ENCODE peak calls at places on chromosomes 6 and 20, in six cellular contexts. Q, U, D, S, G and K are unnamed samples.

GRCh38 chr20:58892126-58892931 is 39.8 kb downstream of the GNAS start:
- DNase-seq in S (peak; percentile 83), Q (peak; percentile 88), U (peak; percentile 73), G (peak; percentile 82), D (peak; percentile 80), K (peak; percentile 72)

GRCh38 chr6:134173007-134173690 is 120.7 kb upstream of the SLC2A12 start:
- DNase-seq in D (no peak), U (no peak), Q (no peak), G (no peak), S (no peak), K (no peak)

GRCh38 chr20:40540163-40540562 is 148.9 kb downstream of the MAFB start:
- DNase-seq in G (no peak), U (no peak), D (no peak), Q (no peak), S (no peak), K (no peak)

GRCh38 chr6:40743690-40744446 is 156.7 kb upstream of the LRFN2 start:
- DNase-seq in D (no peak), G (no peak), U (no peak), Q (peak; percentile 68), S (no peak), K (no peak)

GRCh38 chr6:30877419-30878262 is 6.7 kb upstream of the DDR1 start:
- DNase-seq in G (peak; percentile 87), S (peak; percentile 96), Q (peak; percentile 95), U (peak; percentile 64), D (peak; percentile 88), K (peak; percentile 62)

GRCh38 chr20:44423480-44423879 is 52.2 kb upstream of the TTPAL start:
- DNase-seq in D (no peak), S (no peak), G (no peak), U (no peak), Q (no peak), K (no peak)

GRCh38 chr6:101761124-101761601 is 367.7 kb downstream of the GRIK2 start:
- DNase-seq in U (no peak), G (no peak), D (peak; percentile 1), Q (no peak), S (no peak), K (no peak)

GRCh38 chr6:13573669-13574110 is 711 bp upstream of the SIRT5 start:
- DNase-seq in S (peak; percentile 50), Q (peak; percentile 73), G (peak; percentile 33), D (peak; percentile 29), U (no peak), K (no peak)

GRCh38 chr6:151291145-151292055 is 51.6 kb downstream of the AKAP12 start:
- DNase-seq in Q (peak; percentile 56), S (peak; percentile 18), G (no peak), U (no peak), D (no peak), K (no peak)

GRCh38 chr6:26045046-26045938 is 41.9 kb upstream of the HFE start:
- DNase-seq in G (peak; percentile 87), U (peak; percentile 94), D (peak; percentile 86), S (peak; percentile 84), Q (no peak), K (peak; percentile 88)

GRCh38 chr6:89989742-89990141 is 95.5 kb downstream of the GJA10 start:
- DNase-seq in G (no peak), Q (no peak), U (no peak), D (no peak), S (no peak), K (no peak)

GRCh38 chr6:34608321-34609091 is 52.4 kb upstream of the SPDEF start:
- DNase-seq in Q (no peak), D (no peak), G (no peak), U (no peak), S (no peak), K (no peak)

GRCh38 chr6:16533721-16534136 is 227.5 kb downstream of the ATXN1 start:
- DNase-seq in Q (no peak), D (peak; percentile 6), S (no peak), U (no peak), G (no peak), K (no peak)

DNA sequence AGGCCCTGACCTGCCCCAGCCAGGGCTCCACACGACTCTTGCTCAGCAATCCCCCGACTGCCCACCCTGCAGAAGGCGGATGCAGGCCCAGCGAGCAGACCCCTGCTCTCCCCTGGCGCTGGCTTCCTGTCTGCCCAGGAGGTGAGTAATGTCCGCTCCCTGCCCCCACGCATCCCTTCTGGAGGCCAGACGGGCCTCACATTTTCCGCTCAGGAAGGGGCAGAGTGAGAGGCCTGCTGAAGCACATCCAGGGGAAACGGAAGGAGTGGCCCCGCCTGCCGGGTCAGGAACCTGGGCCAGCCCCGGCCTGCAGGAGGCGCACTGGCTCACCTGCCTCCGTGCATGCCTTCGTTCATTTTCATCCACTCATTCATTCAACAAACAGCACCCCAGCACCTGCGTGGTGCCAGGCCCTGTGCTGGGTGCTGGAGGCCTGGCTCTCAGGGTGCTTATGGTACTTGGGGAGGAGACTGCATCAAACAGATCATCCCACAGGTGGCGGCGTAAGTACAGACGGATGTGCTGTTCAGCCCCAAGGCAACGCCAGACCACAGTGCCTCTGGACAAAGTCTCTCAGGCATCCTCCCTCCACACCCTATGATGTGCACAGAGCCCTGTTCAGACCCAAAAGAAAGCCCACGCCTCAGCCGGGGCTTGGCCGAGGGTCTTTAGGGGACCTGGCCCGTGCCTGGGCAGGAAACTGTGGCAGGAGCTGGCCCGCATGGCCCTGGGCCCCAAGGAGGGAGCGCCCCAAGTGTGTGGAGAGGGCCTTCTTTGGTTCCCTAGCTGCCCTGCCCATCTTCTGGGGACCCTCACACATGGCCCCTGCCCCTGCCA is 112.1 kb downstream of the ASXL1 start:
- DNase-seq in D (peak; percentile 66), G (no peak), U (peak; percentile 31), Q (peak; percentile 88), S (peak; percentile 29), K (no peak)
- H3K4me1 ChIP-seq in D (peaks cover 64% of the 10 kb centered on the region), G (peaks cover 38% of the 10 kb centered on the region), U (no peaks in the 10 kb centered on the region), Q (peaks cover 11% of the 10 kb centered on the region), S (peaks cover 59% of the 10 kb centered on the region), K (no peaks in the 10 kb centered on the region)

GRCh38 chr6:27672113-27672799 is 199.4 kb upstream of the ZNF184 start:
- DNase-seq in Q (peak; percentile 92), S (peak; percentile 25), U (peak; percentile 68), G (no peak), D (peak; percentile 95), K (no peak)
- H3K27ac ChIP-seq in Q (no peak overlapping the region), S (no peak overlapping the region), U (peak overlapping the region; percentile 25), G (no peak overlapping the region), D (peak overlapping the region; percentile 80), K (no peak overlapping the region)

GRCh38 chr6:14925627-14926026 is 320.2 kb upstream of the JARID2 start:
- DNase-seq in U (no peak), G (no peak), S (no peak), D (no peak), Q (no peak), K (no peak)

GRCh38 chr6:14922706-14923105 is 323.2 kb upstream of the JARID2 start:
- DNase-seq in Q (peak; percentile 49), S (no peak), D (no peak), U (no peak), G (no peak), K (no peak)

GRCh38 chr6:14925025-14925595 is 320.8 kb upstream of the JARID2 start:
- DNase-seq in G (no peak), U (no peak), D (no peak), S (no peak), Q (no peak), K (no peak)

GRCh38 chr6:14922306-14922705 is 323.6 kb upstream of the JARID2 start:
- DNase-seq in G (peak; percentile 20), S (peak; percentile 15), U (no peak), D (no peak), Q (peak; percentile 69), K (no peak)

GRCh38 chr6:14924126-14925024 is 321.5 kb upstream of the JARID2 start:
- DNase-seq in U (no peak), G (no peak), D (no peak), S (peak; percentile 19), Q (peak; percentile 89), K (no peak)
- H3K4me1 ChIP-seq in U (no peaks in the 10 kb centered on the region), G (no peaks in the 10 kb centered on the region), D (no peaks in the 10 kb centered on the region), S (no peaks in the 10 kb centered on the region), Q (no peaks in the 10 kb centered on the region), K (no peaks in the 10 kb centered on the region)

GRCh38 chr6:118810420-118811027 is 83.4 kb upstream of the ASF1A start:
- DNase-seq in S (peak; percentile 17), D (no peak), Q (no peak), U (no peak), G (no peak), K (peak; percentile 76)
- H3K27ac ChIP-seq in S (no peak overlapping the region), D (no peak overlapping the region), Q (no peak overlapping the region), U (no peak overlapping the region), G (no peak overlapping the region), K (peak overlapping the region; percentile 49)

GRCh38 chr20:53736757-53737403 is 143.2 kb upstream of the ZNF217 start:
- DNase-seq in D (no peak), S (no peak), U (peak; percentile 52), Q (no peak), G (no peak), K (no peak)
- H3K4me1 ChIP-seq in D (peaks cover 72% of the 10 kb centered on the region), S (peaks cover 58% of the 10 kb centered on the region), U (peaks cover 40% of the 10 kb centered on the region), Q (peaks cover 29% of the 10 kb centered on the region), G (peaks cover 52% of the 10 kb centered on the region), K (peaks cover 26% of the 10 kb centered on the region)